ENCODE peak calls at places on chromosomes 12 and 14, in six cellular contexts. U, S, A, T, G and D are unnamed samples.

GRCh38 chr14:97332591-97332984 is 535.4 kb downstream of the VRK1 start:
- DNase-seq in U (no peak), S (no peak), A (no peak), T (no peak), G (no peak), D (no peak)

GRCh38 chr14:90136904-90137303 is 75.1 kb downstream of the KCNK13 start:
- DNase-seq in U (no peak), S (no peak), A (no peak), T (no peak), G (no peak), D (no peak)

GRCh38 chr12:44947163-44947562 is 71.0 kb upstream of the NELL2 start:
- DNase-seq in U (no peak), S (no peak), A (no peak), T (no peak), G (no peak), D (no peak)

GRCh38 chr14:31990183-31990862 is 86.8 kb upstream of the ARHGAP5 start:
- DNase-seq in U (no peak), S (no peak), A (no peak), T (no peak), G (no peak), D (no peak)

GRCh38 chr14:50451854-50452253 is 55.2 kb upstream of the CDKL1 start:
- DNase-seq in U (no peak), S (no peak), A (no peak), T (no peak), G (no peak), D (no peak)

GRCh38 chr12:90978117-90978770 is 23.3 kb upstream of the CCER1 start:
- DNase-seq in U (peak; percentile 55), S (no peak), A (peak; percentile 56), T (no peak), G (no peak), D (no peak)

GRCh38 chr12:6923851-6924250 is 3.9 kb upstream of the ATN1 start:
- DNase-seq in U (no peak), S (no peak), A (no peak), T (no peak), G (no peak), D (no peak)

GRCh38 chr14:22479781-22480464 is 109.1 kb downstream of the DAD1 start:
- DNase-seq in U (no peak), S (no peak), A (no peak), T (no peak), G (no peak), D (no peak)

GRCh38 chr12:45244561-45245348 is 28.9 kb downstream of the ANO6 start:
- DNase-seq in U (no peak), S (no peak), A (no peak), T (no peak), G (no peak), D (no peak)

GRCh38 chr12:63941879-63942278 is 97.4 kb downstream of the SRGAP1 start:
- DNase-seq in U (no peak), S (no peak), A (no peak), T (no peak), G (no peak), D (no peak)

GRCh38 chr12:125124320-125124966 is 59.2 kb downstream of the AACS start:
- DNase-seq in U (no peak), S (no peak), A (no peak), T (no peak), G (no peak), D (no peak)

GRCh38 chr14:50667491-50668007 is 557 bp downstream of the SAV1 start:
- DNase-seq in U (no peak), S (peak; percentile 46), A (no peak), T (no peak), G (no peak), D (no peak)

GRCh38 chr14:56594428-56594827 is 14.8 kb downstream of the TMEM260 start:
- DNase-seq in U (no peak), S (no peak), A (no peak), T (no peak), G (no peak), D (no peak)

GRCh38 chr12:41993283-41993682 is 151.4 kb downstream of the GXYLT1 start:
- DNase-seq in U (no peak), S (no peak), A (no peak), T (no peak), G (no peak), D (no peak)

GRCh38 chr12:49094104-49094948 is at the start of gene DHH:
- DNase-seq in U (peak; percentile 83), S (peak; percentile 47), A (no peak), T (peak; percentile 43), G (peak; percentile 40), D (no peak)

GRCh38 chr14:23008836-23009235 is 1.1 kb downstream of the C14orf93 start:
- DNase-seq in U (no peak), S (no peak), A (no peak), T (no peak), G (no peak), D (no peak)

GRCh38 chr12:77796775-77797174 is 33.9 kb upstream of the NAV3 start:
- DNase-seq in U (no peak), S (no peak), A (peak; percentile 15), T (no peak), G (no peak), D (no peak)

GRCh38 chr12:89363582-89363981 is 11.3 kb upstream of the DUSP6 start:
- DNase-seq in U (no peak), S (no peak), A (no peak), T (no peak), G (no peak), D (no peak)

GRCh38 chr12:16603265-16603915 is 2.6 kb downstream of the LMO3 start:
- DNase-seq in U (peak; percentile 78), S (no peak), A (no peak), T (no peak), G (no peak), D (no peak)

GRCh38 chr14:96204151-96205058 is at the start of gene BDKRB2:
- DNase-seq in U (peak; percentile 88), S (peak; percentile 74), A (peak; percentile 78), T (peak; percentile 44), G (peak; percentile 70), D (peak; percentile 80)

GRCh38 chr12:114240288-114240687 is 165.7 kb downstream of the TBX5 start:
- DNase-seq in U (no peak), S (no peak), A (no peak), T (no peak), G (no peak), D (no peak)

GRCh38 chr12:22974865-22975264 is 349.9 kb downstream of the ETNK1 start:
- DNase-seq in U (no peak), S (no peak), A (peak; percentile 66), T (no peak), G (no peak), D (no peak)

GRCh38 chr14:53932966-53933365 is 23.7 kb downstream of the BMP4 start:
- DNase-seq in U (no peak), S (no peak), A (no peak), T (no peak), G (no peak), D (no peak)

GRCh38 chr14:65496178-65496993 is 83.9 kb downstream of the FUT8 start:
- DNase-seq in U (no peak), S (no peak), A (no peak), T (no peak), G (no peak), D (no peak)

GRCh38 chr12:118922405-118922804 is 58.9 kb upstream of the SRRM4 start:
- DNase-seq in U (peak; percentile 70), S (no peak), A (no peak), T (no peak), G (no peak), D (no peak)

GRCh38 chr14:37443461-37443860 is 151.6 kb downstream of the FOXA1 start:
- DNase-seq in U (no peak), S (no peak), A (peak; percentile 16), T (no peak), G (no peak), D (no peak)

GRCh38 chr12:82883396-82884360 is 197.0 kb downstream of the TMTC2 start:
- DNase-seq in U (peak; percentile 59), S (no peak), A (no peak), T (no peak), G (no peak), D (no peak)

GRCh38 chr14:101125313-101125712 is 221.8 kb upstream of the RTL1 start:
- DNase-seq in U (no peak), S (no peak), A (no peak), T (no peak), G (no peak), D (no peak)

GRCh38 chr12:57813971-57814771 is 4.4 kb downstream of the AVIL start:
- DNase-seq in U (no peak), S (no peak), A (no peak), T (no peak), G (peak; percentile 47), D (no peak)
- TF ChIP-seq CTCF in U (no peak), S (no peak), A (peak; percentile 4), T (no peak), G (no peak), D (no peak)

DNA sequence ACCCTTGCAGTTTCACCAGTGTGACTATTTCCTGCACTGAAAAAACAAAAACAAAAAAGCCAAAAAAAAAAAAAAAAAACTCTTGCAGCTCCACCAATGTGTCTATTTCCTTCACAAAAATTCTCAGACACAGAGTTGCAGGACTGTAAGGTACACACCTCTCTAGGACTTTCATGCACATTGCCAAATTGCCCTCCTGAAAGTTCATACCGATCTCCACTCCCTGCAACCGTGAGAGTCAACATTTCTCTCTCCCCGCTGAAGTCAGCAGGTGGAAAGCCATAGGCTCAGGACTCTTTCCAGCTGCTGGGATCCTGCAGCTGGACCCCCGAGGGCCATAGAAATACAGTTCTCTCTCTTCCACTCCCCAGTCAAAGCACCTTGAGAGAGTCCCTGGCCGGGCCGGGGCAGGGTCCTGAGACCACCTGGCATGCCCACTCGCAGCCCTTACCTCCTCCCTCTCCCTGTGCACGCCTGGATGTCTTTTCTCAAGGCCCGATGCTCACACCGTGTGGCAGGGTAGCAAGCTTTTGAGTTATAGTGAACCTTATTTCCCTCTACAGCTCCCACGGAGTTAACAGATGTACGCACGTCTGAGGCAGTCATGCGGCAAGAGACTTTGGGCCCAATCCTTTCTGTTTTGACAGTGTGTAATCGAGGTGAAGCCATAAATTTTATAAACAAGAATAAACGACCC is 23.5 kb downstream of the MMAB start:
- DNase-seq in U (peak; percentile 12), S (no peak), A (no peak), T (no peak), G (no peak), D (no peak)
- H3K27me3 ChIP-seq in U (no peaks in the 10 kb centered on the region), S (no peaks in the 10 kb centered on the region), A (peaks cover 39% of the 10 kb centered on the region), T (peaks cover 45% of the 10 kb centered on the region), G (no peaks in the 10 kb centered on the region), D (no peaks in the 10 kb centered on the region)

GRCh38 chr14:45083979-45084722 is at the start of gene PRPF39:
- DNase-seq in U (peak; percentile 97), S (peak; percentile 95), A (peak; percentile 69), T (peak; percentile 95), G (peak; percentile 96), D (peak; percentile 92)
- TF ChIP-seq CTCF in U (no peak), S (no peak), A (no peak), T (no peak), G (no peak), D (peak; percentile 8)

GRCh38 chr14:104131968-104132732 is 6.2 kb upstream of the KIF26A start:
- DNase-seq in U (no peak), S (no peak), A (no peak), T (no peak), G (peak; percentile 3), D (no peak)

GRCh38 chr14:104132981-104133380 is 5.4 kb upstream of the KIF26A start:
- DNase-seq in U (peak; percentile 78), S (no peak), A (no peak), T (peak; percentile 11), G (peak; percentile 3), D (no peak)

GRCh38 chr14:104134061-104134965 is 4.1 kb upstream of the KIF26A start:
- DNase-seq in U (peak; percentile 37), S (peak; percentile 11), A (no peak), T (peak; percentile 11), G (peak; percentile 12), D (no peak)

GRCh38 chr14:104135121-104135903 is 3.1 kb upstream of the KIF26A start:
- DNase-seq in U (peak; percentile 89), S (peak; percentile 7), A (no peak), T (peak; percentile 15), G (peak; percentile 13), D (no peak)

GRCh38 chr14:104133496-104133895 is 4.9 kb upstream of the KIF26A start:
- DNase-seq in U (no peak), S (no peak), A (no peak), T (no peak), G (peak; percentile 5), D (no peak)
- H3K27me3 ChIP-seq in U (peaks cover 51% of the 10 kb centered on the region), S (peaks cover 39% of the 10 kb centered on the region), A (peaks cover 18% of the 10 kb centered on the region), T (peaks cover 67% of the 10 kb centered on the region), G (no peaks in the 10 kb centered on the region), D (peaks cover 38% of the 10 kb centered on the region)